ENCODE peak calls at places on chromosomes 16 and 17, in ten cellular contexts. E, M, V, Z, S, P, X, Q, A and U are unnamed samples.

GRCh38 chr17:11340798-11341197 is 99.8 kb downstream of the SHISA6 start:
- DNase-seq in E (no peak), M (no peak), V (no peak), Z (no peak), S (no peak), P (no peak), X (no peak), Q (peak; percentile 56), A (no peak), U (no peak)

GRCh38 chr17:79137015-79137770 is 62.6 kb downstream of the ENGASE start:
- DNase-seq in E (no peak), M (no peak), V (no peak), Z (no peak), S (no peak), P (no peak), X (no peak), Q (no peak), A (no peak), U (no peak)

GRCh38 chr17:4499431-4500187 is 928 bp downstream of the SPNS2 start:
- DNase-seq in E (no peak), M (no peak), V (no peak), Z (peak; percentile 68), S (no peak), P (peak; percentile 55), X (peak; percentile 44), Q (no peak), A (no peak), U (no peak)

GRCh38 chr17:30074254-30074653 is 42.4 kb upstream of the NSRP1 start:
- DNase-seq in E (no peak), M (no peak), V (no peak), Z (no peak), S (no peak), P (no peak), X (no peak), Q (no peak), A (no peak), U (no peak)

GRCh38 chr17:10127819-10128375 is 70.5 kb downstream of the GAS7 start:
- DNase-seq in E (peak; percentile 89), M (peak; percentile 93), V (peak; percentile 85), Z (no peak), S (peak; percentile 96), P (no peak), X (no peak), Q (peak; percentile 42), A (no peak), U (no peak)

GRCh38 chr16:57027067-57027466 is 37.7 kb downstream of the NLRC5 start:
- DNase-seq in E (no peak), M (no peak), V (no peak), Z (no peak), S (no peak), P (no peak), X (no peak), Q (no peak), A (no peak), U (no peak)

GRCh38 chr17:79048826-79049755 is 25.1 kb downstream of the C1QTNF1 start:
- DNase-seq in E (no peak), M (no peak), V (no peak), Z (no peak), S (no peak), P (peak; percentile 7), X (no peak), Q (no peak), A (no peak), U (no peak)

GRCh38 chr16:68689921-68690320 is 44.8 kb downstream of the CDH3 start:
- DNase-seq in E (no peak), M (no peak), V (no peak), Z (no peak), S (no peak), P (no peak), X (no peak), Q (no peak), A (no peak), U (no peak)

GRCh38 chr17:15453246-15453645 is 14.2 kb downstream of the CDRT4 start:
- DNase-seq in E (no peak), M (no peak), V (no peak), Z (no peak), S (peak; percentile 53), P (no peak), X (no peak), Q (no peak), A (no peak), U (no peak)

GRCh38 chr17:57995076-57995956 is 7.3 kb upstream of the VEZF1 start:
- DNase-seq in E (no peak), M (peak; percentile 59), V (peak; percentile 87), Z (no peak), S (no peak), P (peak; percentile 65), X (peak; percentile 61), Q (peak; percentile 66), A (peak; percentile 87), U (peak; percentile 55)

GRCh38 chr17:35709874-35710273 is 21.6 kb upstream of the RASL10B start:
- DNase-seq in E (no peak), M (no peak), V (peak; percentile 78), Z (no peak), S (no peak), P (no peak), X (no peak), Q (no peak), A (no peak), U (no peak)

GRCh38 chr16:71498031-71498430 is 8.9 kb upstream of the ZNF19 start:
- DNase-seq in E (no peak), M (no peak), V (no peak), Z (no peak), S (no peak), P (no peak), X (no peak), Q (no peak), A (no peak), U (no peak)

GRCh38 chr17:19304751-19305150 is 57.8 kb downstream of the B9D1 start:
- DNase-seq in E (no peak), M (no peak), V (no peak), Z (no peak), S (no peak), P (no peak), X (no peak), Q (no peak), A (no peak), U (no peak)

GRCh38 chr17:19304209-19304608 is 58.3 kb downstream of the B9D1 start:
- DNase-seq in E (no peak), M (no peak), V (peak; percentile 68), Z (peak; percentile 71), S (no peak), P (no peak), X (no peak), Q (peak; percentile 53), A (peak; percentile 19), U (peak; percentile 14)

GRCh38 chr17:19306160-19307111 is 56.1 kb downstream of the B9D1 start:
- DNase-seq in E (no peak), M (no peak), V (no peak), Z (no peak), S (no peak), P (peak; percentile 74), X (no peak), Q (peak; percentile 30), A (no peak), U (no peak)

GRCh38 chr17:19305761-19306159 is 56.8 kb downstream of the B9D1 start:
- DNase-seq in E (no peak), M (no peak), V (no peak), Z (no peak), S (no peak), P (no peak), X (no peak), Q (no peak), A (no peak), U (no peak)

GRCh38 chr17:19305261-19305660 is 57.3 kb downstream of the B9D1 start:
- DNase-seq in E (no peak), M (no peak), V (no peak), Z (no peak), S (no peak), P (no peak), X (no peak), Q (no peak), A (no peak), U (no peak)
- TF ChIP-seq CTCF in E (no peak), M (no peak), V (no peak), Z (no peak), S (no peak), P (no peak), X (no peak), Q (no peak), A (no peak), U (no peak)

GRCh38 chr17:12898110-12898509 is 108.8 kb downstream of the ARHGAP44 start:
- DNase-seq in E (no peak), M (no peak), V (no peak), Z (no peak), S (no peak), P (no peak), X (no peak), Q (no peak), A (no peak), U (no peak)
- TF ChIP-seq CTCF in E (no peak), M (no peak), V (no peak), Z (no peak), S (no peak), P (no peak), X (no peak), Q (no peak), A (no peak), U (no peak)

DNA sequence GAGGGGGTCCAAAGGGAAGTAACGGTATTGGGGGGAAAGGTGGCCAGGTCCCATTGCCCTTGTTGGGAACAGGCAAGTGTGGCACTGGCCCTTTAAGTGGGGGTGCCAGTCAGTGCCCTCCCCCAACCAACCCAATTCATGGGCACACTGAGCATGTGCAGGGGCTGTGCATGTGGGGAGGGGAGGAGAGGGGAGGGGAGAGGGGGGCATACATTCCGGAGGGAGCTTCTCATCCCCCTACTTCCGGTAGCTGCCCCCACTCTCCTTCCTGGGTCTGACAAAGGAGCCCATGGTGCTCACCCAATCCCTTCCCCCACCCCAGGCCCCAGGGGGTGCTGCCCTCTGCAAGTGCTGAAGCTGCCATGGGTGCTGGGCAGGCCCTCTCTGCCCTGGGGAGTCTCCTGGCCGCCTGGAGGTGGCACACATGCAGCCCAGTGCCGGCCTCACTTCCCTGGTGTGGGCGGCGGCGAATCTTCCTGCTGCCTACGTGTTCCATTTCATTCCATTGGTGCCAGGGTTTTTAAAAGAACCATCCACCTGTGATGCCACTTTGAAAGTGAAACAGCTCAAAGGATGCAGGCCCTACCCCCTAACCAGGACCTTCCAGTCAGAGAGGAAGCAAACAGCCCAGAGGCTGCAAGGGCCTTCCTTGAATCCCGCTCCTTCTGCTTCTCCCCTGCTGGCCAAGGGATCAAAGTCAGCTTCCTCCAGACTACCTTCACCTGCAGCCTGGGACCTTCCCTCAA is 11.0 kb downstream of the HEXIM2 start:
- DNase-seq in E (peak; percentile 77), M (no peak), V (peak; percentile 35), Z (peak; percentile 80), S (peak; percentile 93), P (peak; percentile 56), X (peak; percentile 38), Q (peak; percentile 69), A (peak; percentile 97), U (peak; percentile 99)
- TF ChIP-seq CTCF in E (no peak), M (no peak), V (no peak), Z (peak; percentile 12), S (no peak), P (no peak), X (no peak), Q (no peak), A (peak; percentile 34), U (peak; percentile 28)

DNA sequence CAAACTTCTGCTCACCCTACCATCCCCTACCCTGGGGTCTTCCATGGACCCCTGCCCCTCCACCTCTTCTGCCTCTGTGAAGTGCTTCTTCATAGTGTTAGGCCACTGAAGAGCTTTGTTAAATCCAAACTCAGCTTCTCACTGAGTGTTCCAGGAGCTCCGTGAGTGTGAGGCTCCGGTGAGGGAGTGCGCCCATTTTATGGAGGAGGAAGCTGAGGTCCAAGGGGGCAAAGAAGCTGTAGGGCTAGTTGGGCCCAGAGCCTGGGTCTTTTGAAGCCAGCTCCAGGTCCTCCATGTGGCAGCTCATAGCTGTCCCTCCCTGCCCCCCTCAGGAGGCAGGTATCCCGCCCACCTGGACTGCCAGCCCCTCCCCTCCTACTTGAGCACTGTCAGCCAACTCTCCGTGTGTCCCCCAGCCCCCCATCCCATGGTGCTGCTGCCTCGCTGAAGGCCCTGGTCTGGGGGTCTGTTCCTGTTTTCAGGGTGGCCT is 6.0 kb downstream of the FMNL1 start:
- DNase-seq in E (no peak), M (no peak), V (no peak), Z (no peak), S (no peak), P (no peak), X (no peak), Q (no peak), A (no peak), U (no peak)
- TF ChIP-seq CTCF in E (no peak), M (no peak), V (no peak), Z (no peak), S (no peak), P (no peak), X (no peak), Q (no peak), A (no peak), U (no peak)